ENCODE peak calls at places on chromosome 22, in five cellular contexts. D is AG09319, B is Peyer's patch, U is WTC11, K is nephron progenitor cell. L is an unnamed sample.

GRCh38 chr22:25134028-25134427 is 65.6 kb upstream of the CRYBB3 start:
- DNase-seq in K (no peak), U (no peak), D (no peak), B (peak; percentile 51), L (no peak)

GRCh38 chr22:28002181-28002700 is 83.2 kb upstream of the PITPNB start:
- DNase-seq in U (no peak), K (no peak), D (no peak), B (no peak), L (no peak)

GRCh38 chr22:45805413-45805812 is 133.8 kb downstream of the ATXN10 start:
- DNase-seq in B (no peak), K (no peak), U (no peak), D (no peak), L (no peak)

GRCh38 chr22:35102663-35103062 is 36.7 kb downstream of the ISX start:
- DNase-seq in B (peak; percentile 81), U (peak; percentile 67), K (peak; percentile 51), D (no peak), L (no peak)

GRCh38 chr22:29344137-29344536 is 28.6 kb upstream of the RASL10A start:
- DNase-seq in D (peak; percentile 75), U (no peak), B (no peak), K (no peak), L (no peak)

GRCh38 chr22:44743804-44744211 is 8.6 kb upstream of the ARHGAP8 start:
- DNase-seq in K (no peak), D (no peak), U (no peak), B (no peak), L (no peak)

GRCh38 chr22:23184764-23185113 is 4.4 kb downstream of the BCR start:
- DNase-seq in D (no peak), B (no peak), U (no peak), K (no peak), L (no peak)

GRCh38 chr22:25067851-25068421 is 115.4 kb downstream of the KIAA1671 start:
- DNase-seq in D (no peak), K (no peak), U (no peak), B (peak; percentile 82), L (peak; percentile 49)

GRCh38 chr22:20174785-20175596 is 24.1 kb upstream of the CCDC188 start:
- DNase-seq in B (no peak), U (no peak), K (no peak), D (no peak), L (peak; percentile 45)
- TF ChIP-seq CTCF in B (no peak), U (no peak), K (peak; percentile 8), D (peak; percentile 11), L (no peak)

GRCh38 chr22:33914699-33915098 is 5.6 kb downstream of the LARGE1 start:
- DNase-seq in B (no peak), U (no peak), K (no peak), D (no peak), L (no peak)

GRCh38 chr22:33920927-33921575 is 775 bp upstream of the LARGE1 start:
- DNase-seq in U (peak; percentile 100), K (peak; percentile 100), B (peak; percentile 99), D (peak; percentile 89), L (peak; percentile 100)

GRCh38 chr22:33918676-33919590 is 1.3 kb downstream of the LARGE1 start:
- DNase-seq in K (peak; percentile 6), U (peak; percentile 23), D (no peak), B (no peak), L (no peak)

GRCh38 chr22:33919591-33920501 is at the start of gene LARGE1:
- DNase-seq in U (peak; percentile 58), K (peak; percentile 63), B (peak; percentile 71), D (no peak), L (peak; percentile 72)

DNA sequence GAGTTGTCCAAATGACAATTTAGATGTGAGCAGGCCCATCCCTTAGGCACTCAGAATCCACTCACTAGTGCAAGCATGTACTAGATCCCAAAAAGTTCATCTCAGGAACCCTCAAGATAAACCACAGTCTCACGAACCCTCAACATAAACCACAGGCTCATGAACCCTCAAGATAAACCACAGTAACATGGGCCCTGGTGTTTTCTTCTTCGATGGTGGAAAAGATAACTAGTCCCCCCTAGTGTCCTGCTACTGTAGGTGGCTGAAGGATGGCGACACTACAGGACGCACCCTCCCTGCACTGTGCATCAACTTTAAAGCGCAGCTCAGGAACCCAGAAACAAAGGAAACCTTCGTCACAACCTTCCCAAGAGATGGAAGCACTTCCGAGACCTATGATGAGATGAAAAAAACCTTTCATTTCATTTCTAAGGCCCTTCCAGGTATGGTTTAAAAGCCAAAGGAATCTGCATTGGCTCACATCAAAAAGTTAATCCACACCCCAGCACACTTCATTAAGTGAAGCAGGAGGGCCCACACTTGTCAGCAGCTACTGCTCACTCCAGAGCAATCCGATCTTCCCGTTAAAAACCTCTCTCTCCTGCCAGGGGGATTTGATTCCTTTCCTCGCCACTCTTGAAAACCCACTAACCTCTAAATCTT is 2.4 kb downstream of the LARGE1 start:
- DNase-seq in B (no peak), D (no peak), U (peak; percentile 15), K (peak; percentile 10), L (no peak)
- TF ChIP-seq CTCF in B (no peak), D (peak; percentile 20), U (no peak), K (peak; percentile 19), L (no peak)

DNA sequence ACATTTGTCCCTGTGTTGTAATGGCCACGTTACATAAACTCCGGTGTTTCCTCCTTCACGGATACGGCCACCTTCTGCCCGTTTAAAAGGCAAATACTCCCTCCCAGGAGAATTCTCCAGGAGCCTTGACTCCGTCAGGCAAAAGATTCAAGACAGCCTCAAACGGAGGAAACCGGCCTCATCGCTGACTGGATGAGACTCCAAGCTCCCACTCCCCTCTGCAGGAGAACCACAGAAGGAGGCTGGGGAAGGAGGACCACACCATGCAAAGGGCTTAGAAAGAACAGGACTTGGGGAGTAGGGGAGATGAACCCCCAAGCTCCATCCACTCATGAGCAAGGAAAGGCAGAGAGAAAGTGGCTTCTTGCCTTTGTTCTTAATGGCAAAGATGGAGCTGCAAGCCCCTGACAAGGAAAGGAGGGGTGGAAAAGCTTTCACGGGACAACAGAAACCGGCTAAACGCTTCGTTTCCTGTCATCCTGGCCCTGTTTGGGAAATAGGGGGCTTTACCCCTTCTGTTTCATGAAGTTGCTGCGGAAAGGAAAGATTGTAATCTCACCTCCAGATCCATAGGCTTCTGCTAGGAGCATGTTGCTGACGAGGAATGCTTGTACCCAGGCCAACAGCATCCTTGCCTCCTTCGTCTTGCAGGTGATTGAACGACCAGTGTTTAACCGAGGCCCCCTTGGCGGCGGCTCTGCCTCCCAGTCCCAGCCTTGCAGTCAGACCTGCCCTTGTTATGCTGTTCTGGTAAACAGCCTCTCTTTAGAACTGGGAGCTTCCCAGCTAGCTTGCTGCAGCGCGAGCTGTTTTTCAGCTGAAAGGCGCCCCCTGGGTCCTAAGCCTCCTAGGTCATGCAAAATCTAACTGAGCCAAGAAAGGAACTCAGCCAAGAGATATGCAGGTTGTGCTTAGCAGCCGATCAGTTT is at the start of gene PIK3IP1:
- DNase-seq in D (peak; percentile 52), U (peak; percentile 90), K (peak; percentile 80), B (peak; percentile 98), L (peak; percentile 88)
- TF ChIP-seq CTCF in D (peak; percentile 58), U (no peak), K (peak; percentile 39), B (peak; percentile 17), L (peak; percentile 44)

GRCh38 chr22:37564111-37564711 is 3.9 kb downstream of the CDC42EP1 start:
- DNase-seq in D (no peak), U (no peak), B (no peak), K (no peak), L (no peak)
- TF ChIP-seq CTCF in D (no peak), U (no peak), B (no peak), K (no peak), L (no peak)

DNA sequence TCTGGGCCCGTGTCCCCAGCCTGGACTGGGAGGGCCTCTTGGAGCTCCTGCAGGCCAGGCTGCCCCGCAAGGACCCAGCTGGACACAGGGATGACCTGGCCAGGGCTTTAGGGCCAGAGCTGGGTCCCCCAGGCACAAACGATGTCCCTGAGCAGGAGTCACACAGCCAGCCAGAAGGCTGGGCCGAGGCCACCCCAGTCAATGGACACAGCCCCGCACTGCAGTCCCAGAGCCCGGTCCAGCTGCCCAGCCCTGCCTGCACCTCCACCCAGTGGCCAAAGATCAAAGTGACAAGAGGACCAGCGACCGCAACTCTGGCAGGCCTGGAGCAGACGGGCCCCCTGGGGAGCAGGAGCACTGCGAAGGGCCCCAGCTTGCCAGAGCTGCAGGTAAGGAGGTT is 38.2 kb downstream of the TRIOBP start:
- DNase-seq in U (peak; percentile 73), B (peak; percentile 63), K (peak; percentile 72), D (no peak), L (peak; percentile 85)
- TF ChIP-seq CTCF in U (no peak), B (no peak), K (peak; percentile 53), D (peak; percentile 38), L (peak; percentile 71)

GRCh38 chr22:20011993-20012740 is 4.5 kb downstream of the ARVCF start:
- DNase-seq in U (no peak), D (no peak), K (no peak), B (no peak), L (no peak)

GRCh38 chr22:20013382-20013871 is 3.2 kb downstream of the ARVCF start:
- DNase-seq in K (peak; percentile 85), D (no peak), B (peak; percentile 70), U (peak; percentile 91), L (peak; percentile 91)

GRCh38 chr22:20014526-20015186 is 2.0 kb downstream of the ARVCF start:
- DNase-seq in D (no peak), K (no peak), U (no peak), B (no peak), L (no peak)

GRCh38 chr22:20011123-20011992 is 5.3 kb downstream of the ARVCF start:
- DNase-seq in B (no peak), U (no peak), D (no peak), K (no peak), L (peak; percentile 13)

GRCh38 chr22:20012741-20013331 is 3.8 kb downstream of the ARVCF start:
- DNase-seq in K (no peak), B (no peak), D (no peak), U (no peak), L (no peak)
- TF ChIP-seq CTCF in K (no peak), B (no peak), D (no peak), U (no peak), L (no peak)

DNA sequence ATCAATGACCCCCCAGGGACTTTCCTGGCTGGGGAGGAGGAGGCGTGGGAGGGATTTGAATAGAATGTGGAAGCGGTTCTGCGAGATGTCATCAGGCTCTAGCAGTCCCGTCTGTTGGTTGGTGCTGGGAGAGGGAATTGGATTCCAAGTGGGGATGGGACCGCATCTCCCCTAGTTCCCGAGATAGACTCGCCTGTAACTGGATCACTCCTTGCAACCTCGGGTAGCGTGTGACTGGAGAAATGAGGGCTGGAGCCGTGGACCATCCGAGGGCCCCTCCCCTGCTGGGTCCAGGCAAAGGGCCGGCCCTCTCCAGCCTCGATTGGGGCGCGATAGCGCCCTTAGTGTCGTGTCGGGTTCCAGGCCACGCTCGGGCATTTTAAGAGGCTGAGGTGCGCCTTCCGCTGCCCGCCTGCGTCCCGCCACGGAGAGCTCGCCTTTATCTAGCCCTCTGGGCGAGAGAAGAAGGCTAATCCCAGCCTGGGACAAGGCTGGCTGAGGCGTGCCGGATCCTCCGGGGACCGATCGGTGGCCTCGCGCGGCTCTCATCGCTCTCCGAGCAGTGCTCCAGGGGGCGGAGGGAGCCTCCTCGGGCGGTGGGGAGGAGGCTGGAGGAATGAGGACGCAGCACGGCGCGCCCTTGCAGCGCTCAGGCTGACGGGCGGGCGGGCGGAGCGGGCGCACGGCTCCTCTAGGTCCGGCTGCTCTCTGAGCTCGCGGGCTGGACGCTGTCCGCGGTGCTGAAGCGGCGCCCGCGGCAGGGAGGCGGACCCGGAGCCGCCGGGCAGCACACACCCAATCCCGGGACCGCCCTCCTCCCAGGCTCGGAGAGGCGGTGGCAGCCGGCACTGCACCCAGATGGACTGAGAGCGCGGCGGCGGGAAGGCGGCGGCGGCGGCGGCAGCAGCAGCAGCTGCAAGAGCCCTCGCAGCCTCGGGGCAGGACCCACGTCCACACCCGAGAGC is 107.8 kb downstream of the OSBP2 start:
- DNase-seq in B (peak; percentile 84), K (peak; percentile 94), U (peak; percentile 92), D (peak; percentile 76), L (peak; percentile 89)
- TF ChIP-seq CTCF in B (no peak), K (peak; percentile 17), U (no peak), D (no peak), L (peak; percentile 45)

GRCh38 chr22:41021655-41022454 is 70.5 kb upstream of the EP300 start:
- DNase-seq in D (no peak), B (peak; percentile 81), K (peak; percentile 70), U (peak; percentile 69), L (peak; percentile 72)
- TF ChIP-seq CTCF in D (no peak), B (no peak), K (no peak), U (no peak), L (no peak)